ENCODE peak calls at places on chromosome 12, in ten cellular contexts. B is uterus; U is IMR-90; H is gastrocnemius medialis; S is A673; Z is pancreas; Y is heart left ventricle; L is ovary; A is CD8-positive, alpha-beta T cell; I is HCT116. J is an unnamed sample.

GRCh38 chr12:48084066-48084465 is 21.8 kb downstream of the SENP1 start:
- DNase-seq in B (no peak), U (peak), H (no peak), S (peak), Z (no peak), Y (no peak), L (no peak), A (no peak), I (no peak), J (no peak)

GRCh38 chr12:43282106-43282505 is 269.9 kb downstream of the ADAMTS20 start:
- DNase-seq in B (no peak), U (peak), H (no peak), S (peak), Z (no peak), Y (no peak), L (no peak), A (no peak), I (peak), J (peak)

GRCh38 chr12:47808049-47808448 is 11.7 kb downstream of the HDAC7 start:
- DNase-seq in B (no peak), U (peak), H (peak), S (no peak), Z (no peak), Y (peak), L (no peak), A (peak), I (no peak), J (no peak)

GRCh38 chr12:115895247-115895646 is 382.2 kb downstream of the MED13L start:
- DNase-seq in B (no peak), U (no peak), H (no peak), S (peak), Z (no peak), Y (no peak), L (no peak), A (no peak), I (no peak), J (no peak)

GRCh38 chr12:125540580-125541204 is 475.5 kb downstream of the AACS start:
- DNase-seq in B (no peak), U (no peak), H (no peak), S (no peak), Z (no peak), Y (no peak), L (no peak), A (no peak), I (no peak), J (no peak)

GRCh38 chr12:108381793-108382436 is 42.8 kb upstream of the CMKLR1 start:
- DNase-seq in B (no peak), U (no peak), H (no peak), S (peak), Z (no peak), Y (no peak), L (no peak), A (no peak), I (no peak), J (peak)

GRCh38 chr12:7091660-7092228 is 501 bp downstream of the C1R start:
- DNase-seq in B (peak), U (no peak), H (no peak), S (no peak), Z (no peak), Y (no peak), L (peak), A (no peak), I (no peak), J (no peak)

GRCh38 chr12:40226652-40227051 is 1.9 kb downstream of the LRRK2 start:
- DNase-seq in B (peak), U (peak), H (peak), S (peak), Z (peak), Y (no peak), L (peak), A (no peak), I (no peak), J (peak)

GRCh38 chr12:13130981-13131380 is 27.5 kb upstream of the GSG1 start:
- DNase-seq in B (no peak), U (no peak), H (no peak), S (no peak), Z (no peak), Y (no peak), L (no peak), A (no peak), I (no peak), J (no peak)

GRCh38 chr12:55696796-55697462 is 10.8 kb downstream of the ITGA7 start:
- DNase-seq in B (peak), U (no peak), H (no peak), S (no peak), Z (no peak), Y (no peak), L (no peak), A (no peak), I (no peak), J (no peak)

GRCh38 chr12:32509328-32510122 is 110.2 kb downstream of the FGD4 start:
- DNase-seq in B (no peak), U (no peak), H (no peak), S (no peak), Z (peak), Y (no peak), L (no peak), A (no peak), I (no peak), J (no peak)

GRCh38 chr12:33277386-33277785 is 162.2 kb downstream of the SYT10 start:
- DNase-seq in B (no peak), U (no peak), H (no peak), S (no peak), Z (no peak), Y (no peak), L (no peak), A (no peak), I (no peak), J (no peak)

GRCh38 chr12:76878045-76878898 is 547 bp downstream of the CSRP2 start:
- DNase-seq in B (peak), U (no peak), H (no peak), S (peak), Z (peak), Y (no peak), L (no peak), A (no peak), I (peak), J (peak)

DNA sequence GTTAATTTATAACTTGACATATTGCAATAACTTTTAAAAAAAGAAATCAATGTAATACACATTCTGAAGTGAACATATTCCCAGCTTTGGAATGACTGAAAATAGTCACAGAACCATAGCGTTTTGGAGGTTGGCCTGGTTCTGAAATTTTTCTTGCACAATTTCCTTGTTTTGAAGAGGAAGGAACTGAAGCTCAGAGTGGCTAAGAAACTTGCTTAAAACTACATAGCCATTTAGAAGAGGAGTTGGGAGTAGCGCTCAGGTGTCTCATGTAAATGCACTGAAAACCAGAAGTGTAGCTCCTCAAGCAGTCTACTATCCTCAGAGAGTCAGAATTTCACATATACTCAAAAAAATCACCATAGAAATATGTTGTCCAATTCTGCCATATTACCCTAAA is 41.2 kb downstream of the SLC38A1 start:
- DNase-seq in B (no peak), U (no peak), H (no peak), S (no peak), Z (no peak), Y (no peak), L (no peak), A (no peak), I (no peak), J (no peak)
- H3K27ac ChIP-seq in B (no peak), U (no peak), H (no peak), S (no peak), Z (no peak), Y (no peak), L (no peak), A (no peak), I (no peak), J (no peak)

DNA sequence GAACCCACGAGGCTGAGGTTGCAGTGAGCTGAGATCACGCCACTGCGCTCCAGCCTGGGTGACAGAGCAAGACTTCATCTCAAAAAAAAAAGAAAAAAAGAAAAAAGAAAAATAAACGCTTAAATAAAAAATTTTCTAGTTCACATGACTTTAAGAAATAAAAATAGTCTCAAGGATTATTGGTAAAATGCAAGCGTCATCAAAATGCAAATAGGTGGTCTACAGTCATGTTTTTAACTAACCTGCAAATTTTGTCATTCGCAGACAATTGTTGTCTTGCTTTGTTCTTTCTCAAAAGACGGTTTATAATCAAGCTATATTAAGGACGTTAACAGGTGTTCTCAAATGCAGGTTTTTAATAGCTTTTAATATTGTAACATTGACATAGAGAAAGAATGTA is 22.4 kb downstream of the TXNRD1 start:
- DNase-seq in B (no peak), U (no peak), H (no peak), S (no peak), Z (no peak), Y (no peak), L (no peak), A (no peak), I (no peak), J (no peak)
- H3K27ac ChIP-seq in B (no peak), U (no peak), H (no peak), S (no peak), Z (no peak), Y (no peak), L (no peak), A (no peak), I (no peak), J (no peak)

GRCh38 chr12:118842753-118843335 is 138.5 kb upstream of the SRRM4 start:
- DNase-seq in B (no peak), U (no peak), H (no peak), S (no peak), Z (no peak), Y (no peak), L (no peak), A (no peak), I (no peak), J (no peak)
- H3K27ac ChIP-seq in B (no peak), U (no peak), H (no peak), S (no peak), Z (no peak), Y (no peak), L (no peak), A (no peak), I (no peak), J (no peak)

GRCh38 chr12:52200783-52201519 is 9.1 kb upstream of the KRT80 start:
- DNase-seq in B (no peak), U (no peak), H (no peak), S (no peak), Z (no peak), Y (peak), L (no peak), A (no peak), I (no peak), J (no peak)
- H3K27ac ChIP-seq in B (no peak), U (no peak), H (no peak), S (no peak), Z (no peak), Y (no peak), L (no peak), A (no peak), I (no peak), J (no peak)

GRCh38 chr12:11879306-11879705 is 191.4 kb upstream of the BCL2L14 start:
- DNase-seq in B (no peak), U (peak), H (no peak), S (peak), Z (no peak), Y (no peak), L (no peak), A (no peak), I (no peak), J (no peak)

GRCh38 chr12:11877102-11877826 is 193.5 kb upstream of the BCL2L14 start:
- DNase-seq in B (no peak), U (no peak), H (no peak), S (no peak), Z (no peak), Y (no peak), L (no peak), A (no peak), I (no peak), J (no peak)

GRCh38 chr12:11880424-11880823 is 190.3 kb upstream of the BCL2L14 start:
- DNase-seq in B (no peak), U (no peak), H (no peak), S (no peak), Z (no peak), Y (no peak), L (no peak), A (no peak), I (no peak), J (no peak)

GRCh38 chr12:11876301-11876700 is 194.4 kb upstream of the BCL2L14 start:
- DNase-seq in B (no peak), U (no peak), H (no peak), S (peak), Z (no peak), Y (no peak), L (no peak), A (no peak), I (no peak), J (no peak)

GRCh38 chr12:11877869-11878780 is 192.6 kb upstream of the BCL2L14 start:
- DNase-seq in B (peak), U (peak), H (no peak), S (peak), Z (peak), Y (peak), L (peak), A (no peak), I (no peak), J (peak)
- H3K27ac ChIP-seq in B (peak), U (peak), H (no peak), S (peak), Z (peak), Y (peak), L (no peak), A (no peak), I (peak), J (peak)

GRCh38 chr12:110109837-110110535 is 14.2 kb upstream of the IFT81 start:
- DNase-seq in B (no peak), U (no peak), H (no peak), S (no peak), Z (no peak), Y (no peak), L (no peak), A (no peak), I (no peak), J (no peak)

GRCh38 chr12:110114596-110114995 is 9.6 kb upstream of the IFT81 start:
- DNase-seq in B (peak), U (no peak), H (no peak), S (no peak), Z (no peak), Y (no peak), L (no peak), A (no peak), I (no peak), J (no peak)

GRCh38 chr12:110109037-110109836 is 14.9 kb upstream of the IFT81 start:
- DNase-seq in B (peak), U (peak), H (peak), S (no peak), Z (peak), Y (peak), L (peak), A (no peak), I (no peak), J (peak)

GRCh38 chr12:110111476-110112334 is 12.5 kb upstream of the IFT81 start:
- DNase-seq in B (no peak), U (no peak), H (no peak), S (no peak), Z (no peak), Y (no peak), L (no peak), A (no peak), I (no peak), J (no peak)

DNA sequence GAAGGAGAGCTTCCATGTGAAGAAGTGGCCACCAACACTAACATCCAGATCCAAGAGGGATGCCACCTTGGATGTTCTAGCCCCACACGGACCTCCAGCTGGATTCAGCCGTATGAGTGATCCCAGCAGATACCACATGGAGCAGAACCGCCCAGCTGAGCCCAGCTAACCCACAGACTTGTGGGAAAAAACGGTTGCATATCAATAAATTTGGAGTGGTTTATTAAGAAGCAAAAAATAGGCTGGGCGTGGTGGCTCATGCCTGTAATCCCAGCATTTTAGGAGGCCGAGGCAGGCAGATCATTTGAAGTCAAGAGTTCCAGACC is 11.9 kb upstream of the IFT81 start:
- DNase-seq in B (no peak), U (no peak), H (no peak), S (no peak), Z (no peak), Y (no peak), L (no peak), A (no peak), I (no peak), J (no peak)
- H3K27ac ChIP-seq in B (no peak), U (no peak), H (no peak), S (no peak), Z (no peak), Y (no peak), L (no peak), A (no peak), I (no peak), J (no peak)

GRCh38 chr12:122847921-122848421 is 12.7 kb downstream of the HIP1R start:
- DNase-seq in B (no peak), U (no peak), H (no peak), S (no peak), Z (no peak), Y (no peak), L (no peak), A (no peak), I (no peak), J (no peak)

GRCh38 chr12:122850695-122851350 is 15.6 kb downstream of the HIP1R start:
- DNase-seq in B (no peak), U (peak), H (no peak), S (no peak), Z (no peak), Y (peak), L (no peak), A (no peak), I (no peak), J (no peak)

GRCh38 chr12:122850048-122850445 is 14.8 kb downstream of the HIP1R start:
- DNase-seq in B (no peak), U (no peak), H (no peak), S (no peak), Z (no peak), Y (peak), L (no peak), A (no peak), I (no peak), J (no peak)

GRCh38 chr12:122848471-122849351 is 13.5 kb downstream of the HIP1R start:
- DNase-seq in B (no peak), U (no peak), H (no peak), S (no peak), Z (no peak), Y (no peak), L (no peak), A (no peak), I (no peak), J (no peak)

DNA sequence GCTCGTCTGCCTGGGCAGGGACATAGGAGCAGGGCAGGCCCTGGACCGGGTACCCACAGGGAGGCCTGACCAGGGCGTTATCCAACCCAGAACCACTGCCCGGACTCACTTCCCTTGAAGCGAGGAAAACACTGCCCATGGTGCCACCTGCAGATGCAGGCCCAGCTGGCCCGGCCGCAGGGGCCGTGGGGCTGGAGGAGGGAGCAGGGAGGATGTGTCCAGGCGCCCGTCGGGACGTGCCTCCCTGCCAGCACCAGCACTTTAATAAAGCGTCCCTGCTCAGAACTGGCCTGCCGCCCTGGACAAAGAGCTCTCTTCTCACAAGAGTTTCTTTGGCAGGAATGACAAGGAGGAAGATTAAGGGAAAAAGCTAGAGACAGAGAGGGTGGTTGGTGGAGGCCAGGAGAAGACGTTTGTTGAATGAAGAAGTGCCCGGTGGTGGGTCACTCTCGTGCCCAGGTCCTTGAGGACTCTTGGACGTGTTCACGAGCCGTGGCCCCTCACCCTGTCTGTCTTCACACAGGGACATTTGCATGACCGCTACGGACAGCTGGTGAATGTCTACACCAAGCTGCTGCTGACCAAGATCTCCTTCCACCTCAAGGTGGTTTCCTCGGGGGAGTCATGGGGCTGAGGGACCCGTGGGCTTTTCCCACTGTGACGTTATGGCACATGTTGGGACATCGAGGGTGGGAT is 14.2 kb downstream of the HIP1R start:
- DNase-seq in B (no peak), U (no peak), H (no peak), S (no peak), Z (no peak), Y (peak), L (no peak), A (no peak), I (no peak), J (no peak)
- H3K27ac ChIP-seq in B (no peak), U (no peak), H (peak), S (no peak), Z (no peak), Y (no peak), L (no peak), A (no peak), I (no peak), J (peak)

GRCh38 chr12:132560831-132561783 is 49.3 kb downstream of the LRCOL1 start:
- DNase-seq in B (no peak), U (peak), H (no peak), S (peak), Z (peak), Y (no peak), L (no peak), A (peak), I (peak), J (peak)
- H3K27ac ChIP-seq in B (no peak), U (no peak), H (no peak), S (peak), Z (no peak), Y (no peak), L (no peak), A (no peak), I (peak), J (peak)

DNA sequence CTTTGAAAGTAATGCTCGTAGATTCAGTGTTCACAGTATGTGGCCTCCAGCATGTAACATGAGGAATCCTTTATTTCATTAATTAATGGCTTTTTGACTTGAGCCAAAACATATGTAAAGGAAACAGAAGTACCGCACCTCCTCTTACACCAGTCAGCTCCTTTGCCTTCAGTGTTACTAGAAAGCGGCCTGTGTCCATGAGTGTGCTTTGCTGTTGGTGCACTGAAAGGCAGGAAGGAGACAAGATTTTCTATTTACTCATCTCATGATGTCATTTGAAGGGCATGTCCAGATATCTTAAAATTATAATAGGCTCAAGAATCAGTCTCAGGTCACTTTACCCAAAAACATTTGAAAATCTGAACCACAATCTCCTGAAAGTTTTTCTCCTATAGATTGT is 9.9 kb upstream of the CCT2 start:
- DNase-seq in B (no peak), U (peak), H (no peak), S (no peak), Z (no peak), Y (no peak), L (no peak), A (no peak), I (no peak), J (no peak)
- H3K27ac ChIP-seq in B (no peak), U (peak), H (no peak), S (no peak), Z (no peak), Y (no peak), L (no peak), A (no peak), I (no peak), J (no peak)

J was measured in RWPE1.